ENCODE peak calls at places on chromosome 14, in four cellular contexts. D is GM23248, M is psoas muscle, N is HCT116. W is an unnamed sample.

GRCh38 chr14:64708148-64709004 is 4.2 kb downstream of the PLEKHG3 start:
- DNase-seq in N (no peak), D (peak; percentile 42), M (no peak), W (peak; percentile 93)

GRCh38 chr14:58947156-58947555 is 241.3 kb upstream of the DAAM1 start:
- DNase-seq in D (no peak), N (no peak), M (no peak), W (no peak)

GRCh38 chr14:100622708-100623485 is 35.7 kb upstream of the BEGAIN start:
- DNase-seq in D (no peak), N (no peak), M (no peak), W (peak; percentile 31)

GRCh38 chr14:77133718-77134338 is 7.8 kb downstream of the ZDHHC22 start:
- DNase-seq in N (no peak), D (peak; percentile 67), M (peak; percentile 64), W (peak; percentile 81)

GRCh38 chr14:51328089-51328941 is 88.3 kb downstream of the TMX1 start:
- DNase-seq in N (no peak), M (no peak), D (peak; percentile 82), W (no peak)

GRCh38 chr14:73764881-73765280 is 50.7 kb upstream of the PNMA1 start:
- DNase-seq in M (peak; percentile 94), N (no peak), D (no peak), W (peak; percentile 85)

GRCh38 chr14:62179367-62180018 is 417.3 kb downstream of the SNAPC1 start:
- DNase-seq in D (peak; percentile 91), M (no peak), N (peak; percentile 13), W (no peak)

GRCh38 chr14:59313063-59314018 is 124.9 kb downstream of the DAAM1 start:
- DNase-seq in N (no peak), M (no peak), D (no peak), W (no peak)

GRCh38 chr14:92914087-92914656 is 8.8 kb upstream of the CHGA start:
- DNase-seq in N (no peak), M (no peak), D (peak; percentile 51), W (no peak)

GRCh38 chr14:94768521-94769412 is 1.1 kb downstream of the GSC start:
- DNase-seq in D (peak; percentile 63), M (peak; percentile 84), N (no peak), W (no peak)

GRCh38 chr14:60643443-60644402 is 5.6 kb downstream of the SIX1 start:
- DNase-seq in M (peak; percentile 55), D (peak; percentile 78), N (no peak), W (no peak)

GRCh38 chr14:92584856-92585255 is 71.3 kb downstream of the RIN3 start:
- DNase-seq in M (no peak), D (no peak), N (no peak), W (no peak)

GRCh38 chr14:22545842-22546721 is 42.9 kb downstream of the DAD1 start:
- DNase-seq in N (no peak), D (peak; percentile 91), M (no peak), W (peak; percentile 78)

GRCh38 chr14:93753647-93754046 is 34.6 kb downstream of the PRIMA1 start:
- DNase-seq in N (no peak), D (no peak), M (no peak), W (no peak)

GRCh38 chr14:100035700-100036099 is 29.5 kb upstream of the EVL start:
- DNase-seq in M (no peak), D (no peak), N (no peak), W (no peak)

GRCh38 chr14:31122098-31122611 is 85.4 kb downstream of the HECTD1 start:
- DNase-seq in M (no peak), N (no peak), D (peak; percentile 26), W (no peak)

GRCh38 chr14:74913986-74914573 is 9.0 kb downstream of the RPS6KL1 start:
- DNase-seq in N (peak; percentile 12), M (peak; percentile 87), D (peak; percentile 90), W (no peak)

GRCh38 chr14:50736932-50737419 is 68.9 kb upstream of the SAV1 start:
- DNase-seq in D (no peak), M (no peak), N (no peak), W (no peak)

GRCh38 chr14:98931911-98932310 is 340.1 kb downstream of the BCL11B start:
- DNase-seq in N (no peak), M (no peak), D (no peak), W (no peak)

GRCh38 chr14:96240641-96241040 is 15.4 kb upstream of the BDKRB1 start:
- DNase-seq in D (no peak), N (no peak), M (no peak), W (no peak)

GRCh38 chr14:95362180-95362494 is 42.4 kb upstream of the CLMN start:
- DNase-seq in D (no peak), N (no peak), M (no peak), W (no peak)

GRCh38 chr14:19800282-19801117 is 3.1 kb upstream of the OR4N2 start:
- DNase-seq in N (no peak), D (no peak), M (peak; percentile 53), W (no peak)

GRCh38 chr14:93234798-93235197 is 27.7 kb downstream of the UBR7 start:
- DNase-seq in M (no peak), N (no peak), D (peak; percentile 96), W (no peak)

GRCh38 chr14:75310295-75311059 is 31.8 kb downstream of the FOS start:
- DNase-seq in M (peak; percentile 94), N (no peak), D (peak; percentile 84), W (peak; percentile 94)

GRCh38 chr14:49417790-49418189 is 168.4 kb downstream of the RPS29 start:
- DNase-seq in N (no peak), D (no peak), M (no peak), W (no peak)

GRCh38 chr14:24052656-24053547 is 1.1 kb downstream of the CARMIL3 start:
- DNase-seq in D (peak; percentile 59), N (no peak), M (no peak), W (no peak)

GRCh38 chr14:94031161-94031875 is 5.2 kb downstream of the OTUB2 start:
- DNase-seq in M (no peak), D (no peak), N (no peak), W (no peak)

GRCh38 chr14:100731846-100732765 is 5.4 kb downstream of the DLK1 start:
- DNase-seq in D (no peak), N (no peak), M (no peak), W (peak; percentile 35)

GRCh38 chr14:96126339-96126770 is 78.3 kb upstream of the BDKRB2 start:
- DNase-seq in N (no peak), M (no peak), D (no peak), W (no peak)

GRCh38 chr14:52124791-52125661 is 56.2 kb upstream of the NID2 start:
- DNase-seq in D (peak; percentile 91), M (no peak), N (no peak), W (no peak)

GRCh38 chr14:67186789-67187188 is 2.5 kb upstream of the GARIN2 start:
- DNase-seq in M (no peak), D (peak; percentile 6), N (peak; percentile 6), W (no peak)

GRCh38 chr14:20455355-20456300 is 602 bp downstream of the APEX1 start:
- DNase-seq in D (peak; percentile 93), M (no peak), N (no peak), W (no peak)

GRCh38 chr14:92986254-92987147 is 63.6 kb downstream of the CHGA start:
- DNase-seq in N (no peak), M (peak; percentile 49), D (peak; percentile 79), W (peak; percentile 63)

GRCh38 chr14:74642011-74642410 is 30.0 kb upstream of the LTBP2 start:
- DNase-seq in N (no peak), D (no peak), M (no peak), W (no peak)

GRCh38 chr14:35050652-35051051 is 4.6 kb downstream of the FAM177A1 start:
- DNase-seq in N (no peak), D (peak; percentile 77), M (no peak), W (no peak)

GRCh38 chr14:58107947-58108552 is 44.0 kb downstream of the ARMH4 start:
- DNase-seq in N (peak; percentile 52), D (peak; percentile 76), M (no peak), W (no peak)

GRCh38 chr14:31726337-31726736 is 165.1 kb downstream of the NUBPL start:
- DNase-seq in M (no peak), D (no peak), N (no peak), W (no peak)

GRCh38 chr14:100410056-100410565 is 87.0 kb downstream of the SLC25A47 start:
- DNase-seq in N (no peak), M (no peak), D (no peak), W (peak; percentile 17)

DNA sequence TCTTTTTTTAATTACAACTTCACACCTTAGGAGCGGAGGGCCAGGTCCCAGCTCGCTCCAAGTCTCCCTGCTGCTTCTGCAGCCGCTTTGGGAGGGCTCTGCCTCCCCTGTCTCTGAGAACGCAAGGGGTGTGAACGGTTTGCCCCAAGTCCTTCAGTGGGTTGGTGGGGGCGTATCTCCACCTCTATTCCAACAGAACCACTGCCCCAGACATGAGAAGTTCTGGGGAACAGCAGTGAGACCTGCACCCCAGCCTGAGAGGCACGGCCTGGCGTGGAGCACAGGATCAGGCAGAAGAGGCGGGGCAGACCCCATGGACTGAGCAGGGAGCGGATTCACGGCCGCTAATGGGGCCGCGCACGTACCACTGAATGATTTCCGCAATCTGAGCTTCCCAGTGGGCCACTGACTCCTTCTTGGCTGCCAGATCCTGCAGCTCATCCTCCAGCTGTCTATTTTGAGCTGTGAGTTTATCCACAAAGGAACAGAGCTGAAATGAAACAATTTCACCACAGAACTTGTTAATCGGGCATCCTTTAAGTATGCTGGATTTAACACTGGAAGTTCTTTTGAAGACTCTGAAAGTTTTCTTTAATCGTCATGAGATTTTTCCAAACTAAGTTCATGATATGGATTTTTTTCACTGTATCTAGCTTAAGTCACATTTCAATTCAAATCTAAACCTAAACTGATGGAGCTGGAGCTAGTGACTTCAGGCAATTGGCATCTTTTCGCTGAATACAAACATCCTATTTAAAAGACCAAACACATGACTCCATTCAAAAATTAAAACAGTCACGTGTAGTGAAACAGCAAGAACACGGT is 44.4 kb downstream of the AMN start:
- DNase-seq in M (peak; percentile 86), D (no peak), N (no peak), W (peak; percentile 46)
- H3K36me3 ChIP-seq in M (peaks cover 100% of the 10 kb centered on the region), D (peaks cover 81% of the 10 kb centered on the region), N (peaks cover 56% of the 10 kb centered on the region), W (peaks cover 49% of the 10 kb centered on the region)

GRCh38 chr14:102966256-102966655 is 43.8 kb downstream of the AMN start:
- DNase-seq in D (no peak), N (no peak), M (no peak), W (peak; percentile 10)
- H3K36me3 ChIP-seq in D (peaks cover 80% of the 10 kb centered on the region), N (peaks cover 53% of the 10 kb centered on the region), M (peaks cover 100% of the 10 kb centered on the region), W (peaks cover 85% of the 10 kb centered on the region)

GRCh38 chr14:54944737-54945391 is 42.2 kb upstream of the GCH1 start:
- DNase-seq in D (no peak), M (no peak), N (no peak), W (no peak)
- H3K36me3 ChIP-seq in D (no peaks in the 10 kb centered on the region), M (no peaks in the 10 kb centered on the region), N (peaks cover 4% of the 10 kb centered on the region), W (no peaks in the 10 kb centered on the region)

GRCh38 chr14:90291699-90292098 is 35.3 kb downstream of the PSMC1 start:
- DNase-seq in M (no peak), D (peak; percentile 44), N (no peak), W (no peak)
- H3K36me3 ChIP-seq in M (peaks cover 97% of the 10 kb centered on the region), D (peaks cover 21% of the 10 kb centered on the region), N (peaks cover 34% of the 10 kb centered on the region), W (peaks cover 33% of the 10 kb centered on the region)

GRCh38 chr14:105502446-105503295 is 11.6 kb downstream of the TEDC1 start:
- DNase-seq in D (no peak), N (no peak), M (peak; percentile 39), W (peak; percentile 65)

GRCh38 chr14:105503296-105503640 is 12.2 kb downstream of the TEDC1 start:
- DNase-seq in N (no peak), M (peak; percentile 28), D (no peak), W (peak; percentile 43)

GRCh38 chr14:105505101-105505500 is 14.1 kb downstream of the TEDC1 start:
- DNase-seq in M (peak; percentile 23), N (no peak), D (no peak), W (peak; percentile 68)

GRCh38 chr14:105501504-105502291 is 10.7 kb downstream of the TEDC1 start:
- DNase-seq in D (no peak), M (peak; percentile 13), N (no peak), W (peak; percentile 45)

GRCh38 chr14:105503918-105504692 is 13.1 kb downstream of the TEDC1 start:
- DNase-seq in D (no peak), N (no peak), M (peak; percentile 46), W (peak; percentile 61)
- H3K36me3 ChIP-seq in D (no peaks in the 10 kb centered on the region), N (no peaks in the 10 kb centered on the region), M (no peaks in the 10 kb centered on the region), W (no peaks in the 10 kb centered on the region)

W was measured in kidney.